ENCODE peak calls at places on chromosomes 12 and 14, in six cellular contexts. Q is neural crest cell; X is head of caudate nucleus; G is activated T-helper 1 cell treated with anti-CD3 and anti-CD28 coated beads, Interleukin-12 subunit alpha, Interleukin-12 subunit beta, Interleukin-2, Interleukin-4 antibody, amounts not matched to agents 30 ng/mL and 10 ng/mL and 1 ng/mL, durations not matched to agents 14 hours and 24 hours and 36 hours; M is H1; I is WTC11. O is an unnamed sample.

GRCh38 chr12:68446896-68447806 is 115.0 kb upstream of the MDM1 start:
- DNase-seq in M (no peak), G (no peak), X (no peak), I (peak; percentile 25), Q (no peak), O (peak; percentile 30)

GRCh38 chr12:46699986-46700385 is 125.8 kb downstream of the SLC38A4 start:
- DNase-seq in G (no peak), M (no peak), X (no peak), I (no peak), Q (no peak), O (no peak)

GRCh38 chr12:98291828-98292227 is 223.6 kb upstream of the TMPO start:
- DNase-seq in X (no peak), Q (no peak), M (no peak), I (no peak), G (no peak), O (no peak)

GRCh38 chr12:113470871-113471618 is 626 bp downstream of the LHX5 start:
- DNase-seq in I (peak; percentile 38), X (no peak), Q (no peak), M (peak; percentile 76), G (no peak), O (no peak)

GRCh38 chr12:53495903-53496751 is 3.1 kb downstream of the MAP3K12 start:
- DNase-seq in X (no peak), Q (no peak), M (no peak), I (peak; percentile 69), G (no peak), O (peak; percentile 83)

GRCh38 chr12:7060353-7060954 is at the start of gene C1S:
- DNase-seq in Q (no peak), I (peak; percentile 42), M (peak; percentile 63), G (no peak), X (no peak), O (peak; percentile 99)

GRCh38 chr12:75311369-75311768 is 18.8 kb downstream of the CAPS2 start:
- DNase-seq in I (no peak), X (no peak), M (no peak), Q (no peak), G (no peak), O (no peak)

GRCh38 chr12:7917392-7918267 is 18.4 kb downstream of the SLC2A3 start:
- DNase-seq in I (no peak), M (no peak), Q (no peak), X (no peak), G (no peak), O (no peak)

GRCh38 chr12:100927825-100928224 is 133.2 kb downstream of the ANO4 start:
- DNase-seq in G (no peak), I (no peak), M (no peak), X (no peak), Q (no peak), O (peak; percentile 84)

GRCh38 chr12:49138587-49138986 is 7.4 kb upstream of the TUBA1B start:
- DNase-seq in G (no peak), X (no peak), I (no peak), M (no peak), Q (no peak), O (no peak)

GRCh38 chr12:52258335-52258901 is 16.0 kb upstream of the KRT86 start:
- DNase-seq in X (no peak), G (no peak), M (peak; percentile 75), Q (peak; percentile 40), I (peak; percentile 64), O (peak; percentile 44)

GRCh38 chr12:110937104-110937641 is 16.8 kb upstream of the MYL2 start:
- DNase-seq in M (peak; percentile 95), G (peak; percentile 17), X (peak; percentile 72), Q (peak; percentile 82), I (peak; percentile 86), O (peak; percentile 37)

GRCh38 chr12:95700316-95700785 is 90.2 kb downstream of the NTN4 start:
- DNase-seq in G (no peak), Q (no peak), M (no peak), I (no peak), X (no peak), O (peak; percentile 97)

GRCh38 chr14:105857223-105857815 is 330.9 kb downstream of the TMEM121 start:
- DNase-seq in I (no peak), Q (no peak), X (peak; percentile 1), G (peak; percentile 14), M (no peak), O (no peak)

GRCh38 chr12:21526721-21527345 is 737 bp downstream of the SPX start:
- DNase-seq in X (no peak), G (no peak), I (no peak), M (no peak), Q (no peak), O (no peak)

GRCh38 chr12:52741378-52742195 is 35.6 kb downstream of the KRT76 start:
- DNase-seq in I (peak; percentile 84), X (no peak), Q (peak; percentile 81), G (peak; percentile 57), M (peak; percentile 90), O (peak; percentile 67)

GRCh38 chr14:90624228-90624627 is 192.0 kb downstream of the TTC7B start:
- DNase-seq in Q (no peak), I (no peak), M (no peak), G (no peak), X (no peak), O (peak; percentile 83)

GRCh38 chr14:58356268-58356667 is 39.5 kb upstream of the TOMM20L start:
- DNase-seq in G (no peak), M (no peak), I (no peak), X (no peak), Q (no peak), O (peak; percentile 25)

GRCh38 chr14:91249841-91250616 is 5.5 kb upstream of the GPR68 start:
- DNase-seq in G (peak; percentile 61), X (no peak), Q (no peak), M (no peak), I (no peak), O (peak; percentile 55)

GRCh38 chr14:86221755-86222154 is 691.8 kb downstream of the FLRT2 start:
- DNase-seq in X (no peak), Q (no peak), G (no peak), M (no peak), I (no peak), O (no peak)

GRCh38 chr12:58513866-58514265 is 406.4 kb downstream of the LRIG3 start:
- DNase-seq in G (no peak), M (no peak), Q (no peak), I (no peak), X (no peak), O (no peak)

GRCh38 chr12:3644103-3644502 is 108.8 kb downstream of the CRACR2A start:
- DNase-seq in G (no peak), Q (no peak), I (no peak), X (no peak), M (no peak), O (no peak)

GRCh38 chr14:62614117-62614516 is 431.1 kb downstream of the KCNH5 start:
- DNase-seq in Q (no peak), X (no peak), G (no peak), I (no peak), M (no peak), O (no peak)

GRCh38 chr12:93925585-93925984 is 222.8 kb upstream of the PLXNC1 start:
- DNase-seq in Q (no peak), X (no peak), M (no peak), G (no peak), I (no peak), O (no peak)

GRCh38 chr14:100601064-100601463 is 13.8 kb upstream of the BEGAIN start:
- DNase-seq in X (no peak), I (no peak), Q (no peak), G (no peak), M (no peak), O (no peak)

GRCh38 chr14:102316048-102316745 is 3.3 kb upstream of the ZNF839 start:
- DNase-seq in X (peak; percentile 39), G (peak; percentile 22), Q (peak; percentile 47), M (no peak), I (no peak), O (peak; percentile 20)

GRCh38 chr12:121595520-121595919 is 14.7 kb upstream of the KDM2B start:
- DNase-seq in Q (no peak), I (no peak), M (no peak), X (no peak), G (no peak), O (no peak)

GRCh38 chr12:31218203-31219025 is 107.5 kb downstream of the SINHCAF start:
- DNase-seq in G (no peak), I (peak; percentile 43), Q (no peak), M (no peak), X (no peak), O (no peak)

O was measured in EH.